ENCODE peak calls at places on chromosomes 7 and 10, in nine cellular contexts. Y is lower leg skin, F is NCI-H774, O is T-helper 1 cell, K is SW480, I is NCI-H1105 treated with DMSO at 0.1 percent for 48 hours, X is left lung, U is hypothalamus, D is brain microvascular endothelial cell. S is an unnamed sample.

GRCh38 chr10:2874963-2875362 is 192.4 kb upstream of the PFKP start:
- DNase-seq in Y (peak; percentile 62), F (no peak), O (no peak), K (no peak), I (no peak), X (no peak), U (no peak), D (no peak), S (no peak)

GRCh38 chr10:74502963-74503608 is 323.3 kb upstream of the KAT6B start:
- DNase-seq in Y (no peak), F (no peak), O (no peak), K (no peak), I (no peak), X (no peak), U (no peak), D (peak; percentile 37), S (no peak)

GRCh38 chr10:66301078-66301477 is 624.8 kb upstream of the LRRTM3 start:
- DNase-seq in Y (no peak), F (no peak), O (no peak), K (no peak), I (no peak), X (no peak), U (no peak), D (no peak), S (no peak)

GRCh38 chr10:29873941-29874340 is 185.4 kb downstream of the JCAD start:
- DNase-seq in Y (no peak), F (no peak), O (no peak), K (no peak), I (no peak), X (no peak), U (no peak), D (peak; percentile 31), S (no peak)

GRCh38 chr7:36308031-36308430 is 81.6 kb upstream of the ANLN start:
- DNase-seq in Y (no peak), F (no peak), O (no peak), K (no peak), I (no peak), X (no peak), U (no peak), D (no peak), S (peak; percentile 30)

GRCh38 chr7:130481898-130482297 is 10.0 kb upstream of the MEST start:
- DNase-seq in Y (no peak), F (no peak), O (no peak), K (no peak), I (no peak), X (no peak), U (no peak), D (no peak), S (no peak)

GRCh38 chr10:72133517-72133916 is 45.2 kb upstream of the SPOCK2 start:
- DNase-seq in Y (no peak), F (no peak), O (no peak), K (peak; percentile 58), I (no peak), X (no peak), U (no peak), D (peak; percentile 65), S (no peak)

GRCh38 chr10:130546841-130547240 is 410.6 kb downstream of the GLRX3 start:
- DNase-seq in Y (no peak), F (no peak), O (no peak), K (no peak), I (no peak), X (no peak), U (no peak), D (no peak), S (no peak)

GRCh38 chr10:53997953-53998352 is 803.1 kb downstream of the PCDH15 start:
- DNase-seq in Y (no peak), F (no peak), O (no peak), K (peak; percentile 5), I (peak; percentile 20), X (no peak), U (no peak), D (no peak), S (no peak)

GRCh38 chr7:106997487-106998271 is 46.8 kb upstream of the PRKAR2B start:
- DNase-seq in Y (no peak), F (no peak), O (no peak), K (no peak), I (no peak), X (no peak), U (no peak), D (no peak), S (no peak)

GRCh38 chr7:64946772-64947171 is 43.7 kb downstream of the ZNF273 start:
- DNase-seq in Y (no peak), F (no peak), O (no peak), K (peak; percentile 21), I (peak; percentile 30), X (no peak), U (no peak), D (no peak), S (no peak)

GRCh38 chr7:144908324-144908723 is 72.5 kb upstream of the TPK1 start:
- DNase-seq in Y (no peak), F (no peak), O (no peak), K (no peak), I (no peak), X (no peak), U (no peak), D (no peak), S (no peak)

GRCh38 chr7:105327201-105327600 is 61.5 kb downstream of the SRPK2 start:
- DNase-seq in Y (no peak), F (no peak), O (no peak), K (no peak), I (no peak), X (no peak), U (no peak), D (no peak), S (no peak)

GRCh38 chr10:61744469-61744868 is 81.7 kb downstream of the CABCOCO1 start:
- DNase-seq in Y (no peak), F (no peak), O (no peak), K (no peak), I (no peak), X (no peak), U (no peak), D (no peak), S (no peak)

GRCh38 chr10:110354322-110354766 is 49.6 kb upstream of the SMNDC1 start:
- DNase-seq in Y (peak; percentile 94), F (no peak), O (peak; percentile 63), K (peak; percentile 69), I (peak; percentile 14), X (no peak), U (peak; percentile 24), D (peak; percentile 84), S (no peak)

GRCh38 chr10:100886946-100887345 is 25.8 kb upstream of the SLF2 start:
- DNase-seq in Y (peak; percentile 77), F (no peak), O (no peak), K (no peak), I (no peak), X (no peak), U (no peak), D (no peak), S (peak; percentile 15)

GRCh38 chr10:62779487-62780248 is 24.9 kb upstream of the ADO start:
- DNase-seq in Y (no peak), F (no peak), O (peak; percentile 80), K (no peak), I (peak; percentile 2), X (no peak), U (no peak), D (peak; percentile 16), S (no peak)

GRCh38 chr10:113529575-113529974 is 23.3 kb upstream of the HABP2 start:
- DNase-seq in Y (peak; percentile 70), F (no peak), O (no peak), K (no peak), I (no peak), X (no peak), U (no peak), D (no peak), S (peak; percentile 57)

GRCh38 chr7:140526214-140526613 is 46.9 kb upstream of the MKRN1 start:
- DNase-seq in Y (no peak), F (no peak), O (no peak), K (no peak), I (no peak), X (no peak), U (no peak), D (no peak), S (no peak)

GRCh38 chr10:7626283-7626682 is 40.5 kb downstream of the ITIH5 start:
- DNase-seq in Y (no peak), F (no peak), O (no peak), K (no peak), I (no peak), X (no peak), U (no peak), D (no peak), S (no peak)

GRCh38 chr10:15842493-15843169 is 17.7 kb downstream of the MINDY3 start:
- DNase-seq in Y (no peak), F (no peak), O (no peak), K (no peak), I (no peak), X (no peak), U (no peak), D (no peak), S (no peak)

GRCh38 chr7:66847879-66848810 is 72.9 kb upstream of the TMEM248 start:
- DNase-seq in Y (no peak), F (no peak), O (no peak), K (peak; percentile 48), I (no peak), X (no peak), U (no peak), D (peak; percentile 56), S (no peak)

GRCh38 chr7:70595741-70596574 is 536.0 kb upstream of the GALNT17 start:
- DNase-seq in Y (no peak), F (peak; percentile 3), O (no peak), K (no peak), I (peak; percentile 64), X (peak; percentile 77), U (no peak), D (no peak), S (no peak)

GRCh38 chr10:46055771-46056170 is 9.7 kb upstream of the MSMB start:
- DNase-seq in Y (peak; percentile 63), F (no peak), O (no peak), K (no peak), I (no peak), X (no peak), U (no peak), D (no peak), S (no peak)

GRCh38 chr10:29465384-29465783 is 169.4 kb downstream of the SVIL start:
- DNase-seq in Y (no peak), F (no peak), O (no peak), K (no peak), I (no peak), X (no peak), U (no peak), D (no peak), S (no peak)

GRCh38 chr10:101280511-101280910 is 51.2 kb upstream of the LBX1 start:
- DNase-seq in Y (no peak), F (no peak), O (no peak), K (no peak), I (no peak), X (no peak), U (no peak), D (no peak), S (no peak)

GRCh38 chr7:30034501-30034900 is 6.3 kb downstream of the PLEKHA8 start:
- DNase-seq in Y (no peak), F (no peak), O (no peak), K (no peak), I (no peak), X (no peak), U (no peak), D (no peak), S (no peak)

GRCh38 chr7:75033064-75033463 is 40.5 kb downstream of the RCC1L start:
- DNase-seq in Y (no peak), F (no peak), O (no peak), K (no peak), I (no peak), X (no peak), U (no peak), D (no peak), S (no peak)